ENCODE peak calls at places on chromosomes 6 and 20, in ten cellular contexts. One of them, this sample, is unnamed.

GRCh38 chr6:159106627-159107241 is 61.9 kb upstream of the TAGAP start:
- DNase-seq in astrocyte of the spinal cord: peak
- DNase-seq in heart right ventricle: peak
- DNase-seq in AG04450: no peak
- DNase-seq in fibroblast of mammary gland: peak
- DNase-seq in endodermal cell: peak
- DNase-seq in uterus: peak
- DNase-seq in psoas muscle: peak
- DNase-seq in stomach: peak
- DNase-seq in mesothelial cell of epicardium: no peak
- DNase-seq in this sample: no peak

GRCh38 chr20:17611540-17612286 is 41.8 kb downstream of the DSTN start:
- DNase-seq in astrocyte of the spinal cord: no peak
- DNase-seq in heart right ventricle: no peak
- DNase-seq in AG04450: no peak
- DNase-seq in fibroblast of mammary gland: peak
- DNase-seq in endodermal cell: peak
- DNase-seq in uterus: no peak
- DNase-seq in psoas muscle: peak
- DNase-seq in stomach: peak
- DNase-seq in mesothelial cell of epicardium: no peak
- DNase-seq in this sample: no peak

GRCh38 chr6:105929626-105930025 is 156.5 kb upstream of the PRDM1 start:
- DNase-seq in astrocyte of the spinal cord: no peak
- DNase-seq in heart right ventricle: no peak
- DNase-seq in AG04450: no peak
- DNase-seq in fibroblast of mammary gland: no peak
- DNase-seq in endodermal cell: no peak
- DNase-seq in uterus: no peak
- DNase-seq in psoas muscle: no peak
- DNase-seq in stomach: no peak
- DNase-seq in mesothelial cell of epicardium: no peak
- DNase-seq in this sample: no peak

GRCh38 chr6:68701159-68701558 is 66.1 kb downstream of the ADGRB3 start:
- DNase-seq in astrocyte of the spinal cord: no peak
- DNase-seq in heart right ventricle: no peak
- DNase-seq in AG04450: no peak
- DNase-seq in fibroblast of mammary gland: no peak
- DNase-seq in endodermal cell: no peak
- DNase-seq in uterus: no peak
- DNase-seq in psoas muscle: no peak
- DNase-seq in stomach: no peak
- DNase-seq in mesothelial cell of epicardium: no peak
- DNase-seq in this sample: no peak

GRCh38 chr6:124055986-124056385 is 252.3 kb downstream of the NKAIN2 start:
- DNase-seq in astrocyte of the spinal cord: no peak
- DNase-seq in heart right ventricle: no peak
- DNase-seq in AG04450: no peak
- DNase-seq in fibroblast of mammary gland: no peak
- DNase-seq in endodermal cell: no peak
- DNase-seq in uterus: no peak
- DNase-seq in psoas muscle: no peak
- DNase-seq in stomach: no peak
- DNase-seq in mesothelial cell of epicardium: no peak
- DNase-seq in this sample: no peak

GRCh38 chr6:693737-694038 is 749 bp upstream of the EXOC2 start:
- DNase-seq in astrocyte of the spinal cord: no peak
- DNase-seq in heart right ventricle: no peak
- DNase-seq in AG04450: no peak
- DNase-seq in fibroblast of mammary gland: no peak
- DNase-seq in endodermal cell: no peak
- DNase-seq in uterus: no peak
- DNase-seq in psoas muscle: no peak
- DNase-seq in stomach: no peak
- DNase-seq in mesothelial cell of epicardium: no peak
- DNase-seq in this sample: no peak

GRCh38 chr20:35312348-35312747 is 20.1 kb upstream of the FAM83C start:
- DNase-seq in astrocyte of the spinal cord: peak
- DNase-seq in heart right ventricle: no peak
- DNase-seq in AG04450: peak
- DNase-seq in fibroblast of mammary gland: peak
- DNase-seq in endodermal cell: no peak
- DNase-seq in uterus: no peak
- DNase-seq in psoas muscle: no peak
- DNase-seq in stomach: no peak
- DNase-seq in mesothelial cell of epicardium: no peak
- DNase-seq in this sample: no peak

GRCh38 chr20:34921436-34921835 is 34.2 kb downstream of the GSS start:
- DNase-seq in astrocyte of the spinal cord: no peak
- DNase-seq in heart right ventricle: no peak
- DNase-seq in AG04450: no peak
- DNase-seq in fibroblast of mammary gland: no peak
- DNase-seq in endodermal cell: no peak
- DNase-seq in uterus: no peak
- DNase-seq in psoas muscle: no peak
- DNase-seq in stomach: no peak
- DNase-seq in mesothelial cell of epicardium: no peak
- DNase-seq in this sample: no peak

GRCh38 chr20:52242237-52243230 is 51.0 kb upstream of the ZFP64 start:
- DNase-seq in astrocyte of the spinal cord: peak
- DNase-seq in heart right ventricle: no peak
- DNase-seq in AG04450: no peak
- DNase-seq in fibroblast of mammary gland: peak
- DNase-seq in endodermal cell: no peak
- DNase-seq in uterus: no peak
- DNase-seq in psoas muscle: no peak
- DNase-seq in stomach: no peak
- DNase-seq in mesothelial cell of epicardium: no peak
- DNase-seq in this sample: no peak
- TF ChIP-seq CTCF in astrocyte of the spinal cord: peak
- TF ChIP-seq CTCF in heart right ventricle: peak
- TF ChIP-seq CTCF in AG04450: peak
- TF ChIP-seq CTCF in fibroblast of mammary gland: peak
- TF ChIP-seq CTCF in endodermal cell: peak
- TF ChIP-seq CTCF in uterus: peak
- TF ChIP-seq CTCF in psoas muscle: peak
- TF ChIP-seq CTCF in stomach: peak
- TF ChIP-seq CTCF in mesothelial cell of epicardium: peak
- TF ChIP-seq CTCF in this sample: peak

GRCh38 chr6:6784514-6785162 is 196.1 kb downstream of the LY86 start:
- DNase-seq in astrocyte of the spinal cord: peak
- DNase-seq in heart right ventricle: no peak
- DNase-seq in AG04450: no peak
- DNase-seq in fibroblast of mammary gland: peak
- DNase-seq in endodermal cell: no peak
- DNase-seq in uterus: no peak
- DNase-seq in psoas muscle: no peak
- DNase-seq in stomach: no peak
- DNase-seq in mesothelial cell of epicardium: no peak
- DNase-seq in this sample: no peak

GRCh38 chr6:6790393-6790792 is 201.9 kb downstream of the LY86 start:
- DNase-seq in astrocyte of the spinal cord: no peak
- DNase-seq in heart right ventricle: no peak
- DNase-seq in AG04450: no peak
- DNase-seq in fibroblast of mammary gland: no peak
- DNase-seq in endodermal cell: no peak
- DNase-seq in uterus: no peak
- DNase-seq in psoas muscle: no peak
- DNase-seq in stomach: no peak
- DNase-seq in mesothelial cell of epicardium: no peak
- DNase-seq in this sample: no peak

GRCh38 chr6:6785163-6785521 is 196.6 kb downstream of the LY86 start:
- DNase-seq in astrocyte of the spinal cord: peak
- DNase-seq in heart right ventricle: no peak
- DNase-seq in AG04450: no peak
- DNase-seq in fibroblast of mammary gland: peak
- DNase-seq in endodermal cell: no peak
- DNase-seq in uterus: no peak
- DNase-seq in psoas muscle: no peak
- DNase-seq in stomach: no peak
- DNase-seq in mesothelial cell of epicardium: no peak
- DNase-seq in this sample: no peak

GRCh38 chr6:6790891-6791290 is 202.4 kb downstream of the LY86 start:
- DNase-seq in astrocyte of the spinal cord: no peak
- DNase-seq in heart right ventricle: no peak
- DNase-seq in AG04450: no peak
- DNase-seq in fibroblast of mammary gland: no peak
- DNase-seq in endodermal cell: no peak
- DNase-seq in uterus: no peak
- DNase-seq in psoas muscle: no peak
- DNase-seq in stomach: no peak
- DNase-seq in mesothelial cell of epicardium: no peak
- DNase-seq in this sample: no peak

DNA sequence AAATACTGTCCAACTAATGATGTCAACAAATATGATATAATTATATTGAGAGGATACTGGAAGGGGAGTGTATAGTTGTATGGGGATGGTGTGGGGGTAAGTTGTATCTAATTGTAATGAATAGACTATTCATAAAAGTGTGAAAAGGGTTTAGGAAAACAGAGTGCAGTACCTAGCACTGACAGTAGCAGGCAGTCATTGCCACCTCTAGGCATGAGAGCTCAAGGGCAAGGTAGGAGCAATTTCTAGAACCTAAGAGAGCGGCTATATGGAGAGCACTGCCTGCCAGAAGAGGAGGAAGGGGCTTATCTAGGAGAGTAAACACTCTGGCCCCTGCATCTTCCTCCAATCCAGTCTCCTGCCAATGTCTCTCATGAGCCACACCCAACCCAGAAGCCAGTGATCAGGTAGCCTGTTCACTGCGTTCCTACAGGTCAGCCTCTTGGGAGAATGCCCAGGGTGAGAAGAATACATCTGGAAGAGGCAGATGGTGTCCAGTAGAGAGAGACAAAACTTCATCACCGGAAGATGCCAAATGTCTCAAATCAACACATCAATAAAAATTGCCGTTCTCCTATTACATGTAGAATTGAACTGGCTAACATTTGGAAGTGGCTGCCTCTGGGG is 200.0 kb downstream of the LY86 start:
- DNase-seq in astrocyte of the spinal cord: no peak
- DNase-seq in heart right ventricle: no peak
- DNase-seq in AG04450: no peak
- DNase-seq in fibroblast of mammary gland: peak
- DNase-seq in endodermal cell: peak
- DNase-seq in uterus: no peak
- DNase-seq in psoas muscle: no peak
- DNase-seq in stomach: peak
- DNase-seq in mesothelial cell of epicardium: no peak
- DNase-seq in this sample: no peak
- TF ChIP-seq CTCF in astrocyte of the spinal cord: peak
- TF ChIP-seq CTCF in heart right ventricle: peak
- TF ChIP-seq CTCF in AG04450: peak
- TF ChIP-seq CTCF in fibroblast of mammary gland: peak
- TF ChIP-seq CTCF in endodermal cell: peak
- TF ChIP-seq CTCF in uterus: no peak
- TF ChIP-seq CTCF in psoas muscle: peak
- TF ChIP-seq CTCF in stomach: peak
- TF ChIP-seq CTCF in mesothelial cell of epicardium: no peak
- TF ChIP-seq CTCF in this sample: peak

GRCh38 chr20:57547250-57547649 is 13.7 kb upstream of the PCK1 start:
- DNase-seq in astrocyte of the spinal cord: no peak
- DNase-seq in heart right ventricle: no peak
- DNase-seq in AG04450: no peak
- DNase-seq in fibroblast of mammary gland: peak
- DNase-seq in endodermal cell: no peak
- DNase-seq in uterus: no peak
- DNase-seq in psoas muscle: no peak
- DNase-seq in stomach: no peak
- DNase-seq in mesothelial cell of epicardium: no peak
- DNase-seq in this sample: no peak

GRCh38 chr20:57548177-57549058 is 12.5 kb upstream of the PCK1 start:
- DNase-seq in astrocyte of the spinal cord: no peak
- DNase-seq in heart right ventricle: peak
- DNase-seq in AG04450: no peak
- DNase-seq in fibroblast of mammary gland: no peak
- DNase-seq in endodermal cell: no peak
- DNase-seq in uterus: no peak
- DNase-seq in psoas muscle: no peak
- DNase-seq in stomach: no peak
- DNase-seq in mesothelial cell of epicardium: no peak
- DNase-seq in this sample: no peak

GRCh38 chr20:57544838-57545564 is 15.9 kb upstream of the PCK1 start:
- DNase-seq in astrocyte of the spinal cord: no peak
- DNase-seq in heart right ventricle: no peak
- DNase-seq in AG04450: no peak
- DNase-seq in fibroblast of mammary gland: no peak
- DNase-seq in endodermal cell: no peak
- DNase-seq in uterus: peak
- DNase-seq in psoas muscle: no peak
- DNase-seq in stomach: no peak
- DNase-seq in mesothelial cell of epicardium: no peak
- DNase-seq in this sample: no peak

GRCh38 chr20:57543754-57544153 is 17.2 kb upstream of the PCK1 start:
- DNase-seq in astrocyte of the spinal cord: no peak
- DNase-seq in heart right ventricle: no peak
- DNase-seq in AG04450: no peak
- DNase-seq in fibroblast of mammary gland: no peak
- DNase-seq in endodermal cell: no peak
- DNase-seq in uterus: no peak
- DNase-seq in psoas muscle: no peak
- DNase-seq in stomach: no peak
- DNase-seq in mesothelial cell of epicardium: no peak
- DNase-seq in this sample: no peak

GRCh38 chr20:57545927-57546662 is 14.8 kb upstream of the PCK1 start:
- DNase-seq in astrocyte of the spinal cord: no peak
- DNase-seq in heart right ventricle: no peak
- DNase-seq in AG04450: no peak
- DNase-seq in fibroblast of mammary gland: no peak
- DNase-seq in endodermal cell: peak
- DNase-seq in uterus: no peak
- DNase-seq in psoas muscle: no peak
- DNase-seq in stomach: no peak
- DNase-seq in mesothelial cell of epicardium: no peak
- DNase-seq in this sample: no peak
- TF ChIP-seq CTCF in astrocyte of the spinal cord: no peak
- TF ChIP-seq CTCF in heart right ventricle: no peak
- TF ChIP-seq CTCF in AG04450: no peak
- TF ChIP-seq CTCF in fibroblast of mammary gland: no peak
- TF ChIP-seq CTCF in endodermal cell: peak
- TF ChIP-seq CTCF in uterus: no peak
- TF ChIP-seq CTCF in psoas muscle: no peak
- TF ChIP-seq CTCF in stomach: no peak
- TF ChIP-seq CTCF in mesothelial cell of epicardium: no peak
- TF ChIP-seq CTCF in this sample: no peak

DNA sequence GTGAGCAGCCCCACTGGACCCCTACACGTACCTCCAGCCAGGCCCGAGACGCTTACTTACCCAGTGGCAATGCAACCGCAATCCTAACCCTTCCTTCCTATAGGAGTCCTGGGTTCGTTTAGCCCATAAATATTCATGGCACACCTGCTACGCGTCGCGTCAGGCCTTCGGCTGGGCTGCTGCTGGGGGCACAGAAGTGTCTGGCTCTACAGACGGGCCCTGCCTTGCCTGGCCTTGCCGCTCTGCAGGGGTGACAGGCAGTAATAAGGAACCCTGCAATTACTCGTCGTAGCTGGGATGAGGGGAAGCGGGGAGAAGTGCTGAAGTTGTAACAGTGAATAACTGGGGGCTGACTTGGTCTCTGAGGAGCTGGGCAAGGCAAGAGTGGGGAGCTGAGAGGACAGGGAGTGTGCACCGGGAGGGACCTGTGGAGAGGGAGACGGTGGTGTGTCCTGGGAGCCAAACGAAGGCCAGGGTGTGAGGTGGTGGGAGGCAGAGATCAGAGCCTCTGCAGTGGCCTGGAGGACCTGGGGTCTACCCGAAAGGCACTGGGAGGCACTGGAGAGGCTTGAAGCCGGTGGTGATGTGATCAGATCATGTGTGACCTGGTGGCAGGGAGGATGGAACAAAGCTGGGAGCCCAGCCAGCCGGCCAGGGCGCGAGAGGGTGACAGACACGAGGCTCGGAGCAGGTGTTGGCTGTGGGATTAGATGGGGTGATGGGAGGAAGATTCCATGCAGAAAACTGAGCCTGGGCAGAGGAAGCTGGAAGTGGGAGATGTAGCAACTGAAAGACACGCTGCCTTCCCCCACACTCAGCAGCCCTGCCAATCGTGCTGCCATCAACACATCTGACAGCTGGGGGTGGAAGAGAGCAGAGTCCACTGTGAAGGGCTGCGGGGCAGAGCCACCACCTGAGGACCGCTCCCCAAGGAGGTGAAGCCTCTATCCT is 36.4 kb downstream of the PSMG4 start:
- DNase-seq in astrocyte of the spinal cord: no peak
- DNase-seq in heart right ventricle: no peak
- DNase-seq in AG04450: no peak
- DNase-seq in fibroblast of mammary gland: no peak
- DNase-seq in endodermal cell: peak
- DNase-seq in uterus: peak
- DNase-seq in psoas muscle: peak
- DNase-seq in stomach: no peak
- DNase-seq in mesothelial cell of epicardium: no peak
- DNase-seq in this sample: no peak
- TF ChIP-seq CTCF in astrocyte of the spinal cord: no peak
- TF ChIP-seq CTCF in heart right ventricle: no peak
- TF ChIP-seq CTCF in AG04450: no peak
- TF ChIP-seq CTCF in fibroblast of mammary gland: no peak
- TF ChIP-seq CTCF in endodermal cell: peak
- TF ChIP-seq CTCF in uterus: no peak
- TF ChIP-seq CTCF in psoas muscle: peak
- TF ChIP-seq CTCF in stomach: no peak
- TF ChIP-seq CTCF in mesothelial cell of epicardium: no peak
- TF ChIP-seq CTCF in this sample: peak